ENCODE peak calls at places on chromosomes 12 and 14, in six cellular contexts. R, K, E, S, Y and J are unnamed samples.

GRCh38 chr12:5333096-5333495 is 98.8 kb upstream of the NTF3 start:
- DNase-seq in R (no peak), K (no peak), E (no peak), S (no peak), Y (no peak), J (no peak)

GRCh38 chr12:60394680-60395079 is 798.9 kb downstream of the SLC16A7 start:
- DNase-seq in R (no peak), K (peak; percentile 80), E (peak; percentile 51), S (no peak), Y (no peak), J (no peak)

GRCh38 chr12:32535260-32535999 is 136.1 kb downstream of the FGD4 start:
- DNase-seq in R (peak; percentile 46), K (peak; percentile 76), E (no peak), S (peak; percentile 42), Y (no peak), J (no peak)

GRCh38 chr12:94553130-94553519 is 93.5 kb upstream of the CEP83 start:
- DNase-seq in R (no peak), K (peak; percentile 89), E (peak; percentile 67), S (no peak), Y (no peak), J (no peak)

GRCh38 chr12:613996-614726 is 49.1 kb downstream of the NINJ2 start:
- DNase-seq in R (peak; percentile 46), K (peak; percentile 16), E (no peak), S (peak; percentile 61), Y (peak; percentile 65), J (no peak)

GRCh38 chr12:9870311-9870866 is 1.2 kb upstream of the CLEC2B start:
- DNase-seq in R (no peak), K (peak; percentile 31), E (no peak), S (no peak), Y (no peak), J (no peak)

GRCh38 chr12:110039085-110039807 is 9.1 kb downstream of the C12orf76 start:
- DNase-seq in R (no peak), K (peak; percentile 96), E (peak; percentile 68), S (no peak), Y (no peak), J (no peak)

GRCh38 chr12:55743131-55743921 is 404 bp downstream of the GDF11 start:
- DNase-seq in R (peak; percentile 52), K (peak; percentile 87), E (no peak), S (peak; percentile 95), Y (peak; percentile 84), J (no peak)

GRCh38 chr12:64090047-64090446 is 132.0 kb downstream of the KICS2 start:
- DNase-seq in R (no peak), K (no peak), E (no peak), S (no peak), Y (no peak), J (no peak)

GRCh38 chr12:64618953-64619590 is 8.8 kb downstream of the RASSF3 start:
- DNase-seq in R (no peak), K (peak; percentile 66), E (no peak), S (no peak), Y (peak; percentile 55), J (peak; percentile 77)

GRCh38 chr14:105879867-105880561 is 353.6 kb downstream of the TMEM121 start:
- DNase-seq in R (no peak), K (no peak), E (no peak), S (no peak), Y (no peak), J (no peak)

GRCh38 chr12:121781751-121782615 is 11.5 kb downstream of the RHOF start:
- DNase-seq in R (no peak), K (peak; percentile 53), E (no peak), S (peak; percentile 46), Y (peak; percentile 77), J (no peak)

GRCh38 chr12:53994268-53994690 is 5.7 kb upstream of the HOXC9 start:
- DNase-seq in R (no peak), K (no peak), E (no peak), S (no peak), Y (no peak), J (no peak)

GRCh38 chr14:73777420-73777819 is 63.2 kb upstream of the PNMA1 start:
- DNase-seq in R (peak; percentile 59), K (no peak), E (no peak), S (peak; percentile 41), Y (no peak), J (no peak)

GRCh38 chr12:47155457-47156166 is 75.9 kb upstream of the AMIGO2 start:
- DNase-seq in R (peak; percentile 8), K (peak; percentile 41), E (no peak), S (no peak), Y (no peak), J (no peak)

GRCh38 chr14:34425095-34425851 is 36.8 kb downstream of the SPTSSA start:
- DNase-seq in R (no peak), K (no peak), E (no peak), S (no peak), Y (no peak), J (no peak)

GRCh38 chr12:55930771-55931316 is at the start of gene DGKA:
- DNase-seq in R (peak; percentile 82), K (peak; percentile 90), E (peak; percentile 83), S (peak; percentile 52), Y (peak; percentile 74), J (peak; percentile 53)

GRCh38 chr12:52151859-52152783 is 39.7 kb downstream of the KRT80 start:
- DNase-seq in R (no peak), K (peak; percentile 84), E (no peak), S (peak; percentile 93), Y (peak; percentile 86), J (no peak)

GRCh38 chr12:65885312-65885711 is 61.0 kb downstream of the HMGA2 start:
- DNase-seq in R (no peak), K (peak; percentile 68), E (no peak), S (no peak), Y (no peak), J (no peak)

GRCh38 chr14:96592591-96593388 is 90.6 kb downstream of the PAPOLA start:
- DNase-seq in R (no peak), K (peak; percentile 57), E (no peak), S (no peak), Y (peak; percentile 90), J (no peak)